ENCODE peak calls at places on chromosome 20, in four cellular contexts. F, D, R and M are unnamed samples.

GRCh38 chr20:43389839-43390626 is 67.7 kb upstream of the SRSF6 start:
- DNase-seq in F (no peak), D (no peak), R (no peak), M (peak)

GRCh38 chr20:19920388-19921138 is 96.6 kb upstream of the NAA20 start:
- DNase-seq in F (no peak), D (no peak), R (no peak), M (no peak)

GRCh38 chr20:51923611-51924010 is 121.3 kb upstream of the SALL4 start:
- DNase-seq in F (no peak), D (no peak), R (no peak), M (no peak)

GRCh38 chr20:24046905-24047304 is 58.3 kb upstream of the GGTLC1 start:
- DNase-seq in F (no peak), D (no peak), R (no peak), M (no peak)

GRCh38 chr20:44990425-44990824 is 24.1 kb downstream of the STK4 start:
- DNase-seq in F (no peak), D (peak), R (no peak), M (no peak)

GRCh38 chr20:24698189-24698588 is 228.8 kb downstream of the SYNDIG1 start:
- DNase-seq in F (no peak), D (no peak), R (no peak), M (no peak)

GRCh38 chr20:58308680-58309527 is 611 bp upstream of the RAB22A start:
- DNase-seq in F (no peak), D (peak), R (peak), M (peak)

GRCh38 chr20:48209102-48209501 is 423.8 kb upstream of the SULF2 start:
- DNase-seq in F (no peak), D (no peak), R (no peak), M (no peak)

GRCh38 chr20:36086767-36087166 is 67.8 kb upstream of the EPB41L1 start:
- DNase-seq in F (peak), D (no peak), R (no peak), M (no peak)

GRCh38 chr20:59648720-59649119 is 44.4 kb downstream of the PHACTR3 start:
- DNase-seq in F (no peak), D (no peak), R (no peak), M (no peak)

GRCh38 chr20:5780233-5781217 is 30.3 kb downstream of the SHLD1 start:
- DNase-seq in F (no peak), D (no peak), R (no peak), M (no peak)

GRCh38 chr20:48852609-48853008 is 24.8 kb upstream of the PREX1 start:
- DNase-seq in F (no peak), D (no peak), R (no peak), M (no peak)

GRCh38 chr20:6075428-6076219 is 21.8 kb upstream of the LRRN4 start:
- DNase-seq in F (no peak), D (no peak), R (no peak), M (no peak)

GRCh38 chr20:9476637-9477036 is 37.8 kb upstream of the LAMP5 start:
- DNase-seq in F (no peak), D (no peak), R (no peak), M (no peak)

GRCh38 chr20:56463428-56463827 is 5.0 kb upstream of the RTF2 start:
- DNase-seq in F (no peak), D (no peak), R (no peak), M (no peak)

GRCh38 chr20:4925842-4926530 is 75.3 kb downstream of the SLC23A2 start:
- DNase-seq in F (no peak), D (peak), R (peak), M (no peak)

GRCh38 chr20:57927376-57927775 is 217.6 kb upstream of the PMEPA1 start:
- DNase-seq in F (no peak), D (no peak), R (no peak), M (no peak)

GRCh38 chr20:36847009-36847709 is 28.8 kb upstream of the TLDC2 start:
- DNase-seq in F (no peak), D (peak), R (peak), M (no peak)

GRCh38 chr20:59047938-59048680 is 5.5 kb upstream of the PRELID3B start:
- DNase-seq in F (no peak), D (peak), R (no peak), M (no peak)

GRCh38 chr20:13342469-13343242 is 121.6 kb downstream of the ISM1 start:
- DNase-seq in F (no peak), D (no peak), R (no peak), M (no peak)

GRCh38 chr20:56158489-56158888 is 90.0 kb upstream of the MC3R start:
- DNase-seq in F (no peak), D (no peak), R (no peak), M (no peak)

GRCh38 chr20:13430346-13431002 is 208.3 kb downstream of the TASP1 start:
- DNase-seq in F (peak), D (peak), R (no peak), M (no peak)

GRCh38 chr20:46984391-46984790 is 89.7 kb downstream of the EYA2 start:
- DNase-seq in F (no peak), D (peak), R (no peak), M (no peak)

GRCh38 chr20:8646026-8646425 is 422.9 kb upstream of the PLCB4 start:
- DNase-seq in F (no peak), D (peak), R (no peak), M (no peak)

DNA sequence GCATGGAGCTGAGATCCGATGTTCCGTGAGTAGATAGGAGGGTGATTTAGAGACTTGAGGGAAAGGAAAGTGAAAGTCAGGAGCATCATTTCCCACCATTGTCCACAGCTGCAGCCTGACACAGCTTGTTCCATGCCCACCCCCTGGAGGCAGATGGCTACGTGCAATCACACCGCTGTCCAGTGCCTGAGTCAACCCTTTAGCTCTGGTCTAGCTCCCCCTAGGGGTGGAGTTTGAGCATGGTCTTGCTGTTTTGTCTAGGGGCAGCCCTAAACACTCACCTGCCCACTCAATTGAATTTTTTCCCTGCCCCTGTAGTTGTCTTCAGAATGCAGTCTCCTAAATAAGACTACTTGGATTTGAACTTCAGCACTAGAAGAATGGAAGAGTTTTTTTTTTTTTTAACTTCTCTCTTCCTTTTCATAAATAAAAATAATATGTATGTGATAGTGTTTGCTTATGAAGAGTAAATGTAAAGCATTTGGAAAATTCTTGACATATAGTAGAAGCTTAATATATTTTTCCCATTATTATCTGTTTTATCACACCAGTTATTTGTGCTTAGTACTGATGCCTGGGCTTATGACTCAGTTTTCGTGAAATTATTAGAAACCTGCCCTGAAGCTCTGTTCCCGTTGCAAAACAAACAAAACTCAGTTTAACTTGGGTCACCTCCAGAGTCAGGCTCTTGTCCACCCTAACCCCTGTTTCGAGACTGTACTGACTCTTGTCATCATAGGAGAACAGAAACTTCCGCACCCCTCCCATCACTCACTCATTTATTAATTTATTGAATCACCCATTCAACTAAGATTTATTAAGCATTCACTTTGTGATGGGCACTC is 814.8 kb downstream of the MAFB start:
- DNase-seq in F (peak), D (peak), R (peak), M (peak)
- TF ChIP-seq CTCF in F (peak), D (peak), R (peak), M (peak)

GRCh38 chr20:33702861-33703260 is 16.7 kb upstream of the E2F1 start:
- DNase-seq in F (no peak), D (no peak), R (no peak), M (no peak)
- TF ChIP-seq CTCF in F (no peak), D (no peak), R (no peak), M (no peak)

DNA sequence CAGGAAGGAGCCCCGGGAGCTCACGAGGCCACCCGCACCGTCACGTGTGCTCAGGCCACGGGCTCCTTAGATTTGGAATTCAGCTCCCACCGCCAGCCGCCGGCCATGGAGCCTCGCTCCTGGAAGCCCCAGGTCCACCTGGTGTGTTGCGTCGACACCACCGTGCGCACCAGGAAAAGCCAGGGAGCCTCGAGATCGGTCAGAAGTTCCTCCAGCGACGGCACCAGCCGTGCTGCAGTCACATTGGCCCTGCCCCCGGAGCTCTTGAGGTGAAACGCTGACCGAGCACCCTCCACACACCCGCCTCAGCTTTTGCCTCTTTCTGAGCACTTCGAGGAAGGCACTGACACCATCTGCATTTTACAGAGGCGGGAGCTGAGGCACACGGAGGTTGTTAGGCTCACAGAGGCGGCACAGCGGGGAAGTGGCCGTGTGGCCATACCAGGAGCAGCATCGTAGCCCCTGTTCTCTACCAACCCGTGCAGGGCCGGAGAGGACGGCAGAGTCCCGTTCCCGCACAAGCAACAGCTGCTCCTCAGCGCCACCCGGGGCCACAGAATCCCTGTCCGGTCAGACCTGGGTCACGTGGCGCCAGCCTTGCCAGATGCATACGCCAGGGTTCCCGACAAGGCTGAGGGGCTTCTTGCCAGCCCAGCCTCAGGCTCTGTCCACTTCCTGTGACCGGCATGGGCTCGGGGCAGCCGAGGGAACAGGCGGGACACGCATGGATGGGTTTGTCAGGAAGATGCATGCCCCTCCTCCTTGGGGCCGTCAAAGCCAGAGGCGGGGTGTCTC is 7.6 kb downstream of the NKAIN4 start:
- DNase-seq in F (no peak), D (no peak), R (no peak), M (peak)
- TF ChIP-seq CTCF in F (no peak), D (no peak), R (no peak), M (no peak)

DNA sequence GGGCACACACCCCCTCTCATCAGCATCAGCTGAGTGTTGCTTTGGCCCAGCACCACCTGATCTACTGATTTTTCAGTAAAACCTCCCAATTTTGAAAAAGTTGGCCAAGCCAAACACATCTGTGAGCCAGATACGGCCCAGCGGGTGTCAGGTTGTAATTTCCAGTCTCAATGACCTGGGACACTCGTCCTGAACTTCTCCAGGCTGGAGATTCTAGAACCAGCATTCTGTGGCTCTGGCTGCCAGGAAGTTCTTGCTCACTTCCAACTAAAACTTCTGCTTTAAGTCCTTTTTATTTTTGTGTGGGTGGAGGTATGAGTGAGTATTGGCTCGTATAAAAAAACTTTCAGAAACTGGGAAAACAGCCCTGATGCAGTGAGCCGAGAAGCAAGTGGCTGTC is 5.1 kb downstream of the KIAA1755 start:
- DNase-seq in F (no peak), D (peak), R (peak), M (no peak)
- TF ChIP-seq CTCF in F (no peak), D (no peak), R (no peak), M (no peak)

GRCh38 chr20:2671977-2672376 is 8.0 kb upstream of the IDH3B start:
- DNase-seq in F (no peak), D (no peak), R (no peak), M (peak)
- TF ChIP-seq CTCF in F (peak), D (peak), R (no peak), M (no peak)

DNA sequence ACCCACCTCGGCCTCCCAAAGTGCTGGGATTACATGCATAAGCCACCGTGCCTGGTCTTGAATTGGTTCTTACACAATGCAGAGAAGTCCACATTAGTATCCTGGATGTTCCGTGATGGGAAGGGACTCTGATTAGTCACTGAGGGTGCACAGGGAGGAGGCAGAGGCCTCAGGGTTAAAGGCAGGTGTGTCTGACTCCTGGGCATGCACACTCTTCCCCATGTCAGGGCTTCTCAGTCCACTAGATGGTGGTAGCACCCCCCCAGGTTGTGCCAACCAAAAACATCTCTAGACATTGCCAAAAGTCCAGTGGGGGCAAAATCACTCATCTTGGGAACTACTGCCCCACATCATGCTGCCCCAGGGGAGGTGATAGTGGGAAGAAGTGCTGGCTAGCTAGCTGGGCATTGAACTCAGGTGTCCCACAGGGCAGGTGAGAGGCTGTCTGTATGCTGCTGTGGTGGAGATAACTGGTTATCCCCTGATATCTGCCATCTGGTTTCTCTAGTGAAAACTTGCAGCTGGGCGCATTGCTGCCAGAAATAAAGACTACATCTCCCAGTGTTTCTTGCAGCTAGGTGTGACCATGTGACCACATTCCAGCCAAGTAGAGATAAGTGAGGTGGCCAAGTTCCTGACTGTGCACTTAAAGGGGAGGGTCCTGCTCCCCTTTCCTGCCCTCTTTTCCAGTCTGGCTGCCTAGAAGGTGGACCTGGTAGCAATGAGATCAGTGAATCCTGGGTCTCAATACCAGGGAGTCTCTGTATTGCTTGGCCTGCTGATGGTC is 8.4 kb upstream of the NSFL1C start:
- DNase-seq in F (no peak), D (no peak), R (no peak), M (no peak)
- TF ChIP-seq CTCF in F (peak), D (peak), R (no peak), M (no peak)

GRCh38 chr20:42082611-42083010 is 464.4 kb upstream of the CHD6 start:
- DNase-seq in F (no peak), D (peak), R (peak), M (no peak)

GRCh38 chr20:42083280-42083679 is 465.1 kb upstream of the CHD6 start:
- DNase-seq in F (no peak), D (no peak), R (no peak), M (no peak)
- TF ChIP-seq CTCF in F (no peak), D (no peak), R (no peak), M (no peak)

GRCh38 chr20:3407426-3408250 is at the start of gene DNAAF9:
- DNase-seq in F (peak), D (peak), R (peak), M (peak)
- TF ChIP-seq CTCF in F (peak), D (peak), R (peak), M (peak)

DNA sequence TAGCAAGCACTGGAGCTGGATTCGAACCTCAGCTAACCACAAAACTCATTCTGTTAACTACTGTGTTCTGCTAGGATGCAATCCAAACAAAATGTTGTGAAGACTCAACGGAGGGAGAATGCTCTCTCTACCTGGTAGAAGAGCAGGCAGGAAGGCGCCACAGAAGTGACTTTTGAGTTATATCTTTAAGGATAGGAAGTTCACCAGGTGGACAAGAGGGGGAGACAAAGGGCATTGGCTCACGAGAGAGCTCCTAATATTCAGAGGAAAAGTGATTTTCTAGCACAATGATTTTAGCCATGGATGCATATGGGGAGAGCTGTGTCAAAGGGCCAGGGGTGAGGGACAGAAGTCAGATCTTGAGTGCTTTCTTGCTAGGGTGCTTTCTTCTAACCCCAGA is 108.4 kb upstream of the MAFB start:
- DNase-seq in F (peak), D (peak), R (no peak), M (peak)
- TF ChIP-seq CTCF in F (peak), D (peak), R (peak), M (peak)